ENCODE peak calls at places on chromosome 18, in six cellular contexts. F, O, H, V, W and R are unnamed samples.

GRCh38 chr18:58208207-58208944 is 164.3 kb downstream of the NEDD4L start:
- DNase-seq in F (no peak), O (no peak), H (no peak), V (no peak), W (no peak), R (no peak)

GRCh38 chr18:34956663-34957062 is 84.5 kb upstream of the MAPRE2 start:
- DNase-seq in F (no peak), O (no peak), H (no peak), V (no peak), W (no peak), R (no peak)

GRCh38 chr18:52427521-52428175 is 87.7 kb downstream of the DCC start:
- DNase-seq in F (no peak), O (no peak), H (no peak), V (no peak), W (no peak), R (no peak)

GRCh38 chr18:60082282-60082681 is 182.5 kb downstream of the PMAIP1 start:
- DNase-seq in F (no peak), O (no peak), H (no peak), V (no peak), W (no peak), R (no peak)

GRCh38 chr18:58310517-58310916 is 266.5 kb downstream of the NEDD4L start:
- DNase-seq in F (no peak), O (no peak), H (no peak), V (no peak), W (no peak), R (peak; percentile 47)

GRCh38 chr18:3983351-3983969 is 471.6 kb downstream of the DLGAP1 start:
- DNase-seq in F (no peak), O (peak; percentile 13), H (no peak), V (no peak), W (no peak), R (no peak)

GRCh38 chr18:45910405-45911023 is 56.6 kb downstream of the EPG5 start:
- DNase-seq in F (peak; percentile 44), O (peak; percentile 55), H (peak; percentile 36), V (peak; percentile 65), W (peak; percentile 2), R (peak; percentile 40)

GRCh38 chr18:3305354-3305762 is 43.4 kb downstream of the MYL12B start:
- DNase-seq in F (no peak), O (peak; percentile 60), H (no peak), V (no peak), W (no peak), R (no peak)

GRCh38 chr18:55549474-55550104 is 38.4 kb downstream of the TCF4 start:
- DNase-seq in F (no peak), O (peak; percentile 80), H (no peak), V (no peak), W (no peak), R (no peak)

GRCh38 chr18:34913837-34914755 is 127.1 kb upstream of the MAPRE2 start:
- DNase-seq in F (peak; percentile 97), O (no peak), H (no peak), V (no peak), W (no peak), R (no peak)

GRCh38 chr18:6405237-6406074 is 9.3 kb downstream of the L3MBTL4 start:
- DNase-seq in F (peak; percentile 75), O (no peak), H (no peak), V (no peak), W (no peak), R (no peak)

GRCh38 chr18:9108911-9109310 is 6.4 kb downstream of the NDUFV2 start:
- DNase-seq in F (no peak), O (no peak), H (no peak), V (no peak), W (no peak), R (no peak)

GRCh38 chr18:70373062-70373519 is 84.2 kb downstream of the SOCS6 start:
- DNase-seq in F (peak; percentile 72), O (no peak), H (peak; percentile 97), V (no peak), W (no peak), R (no peak)

GRCh38 chr18:7584646-7585271 is 17.6 kb downstream of the PTPRM start:
- DNase-seq in F (no peak), O (no peak), H (no peak), V (no peak), W (no peak), R (no peak)

GRCh38 chr18:54052732-54053131 is 171.7 kb downstream of the MBD2 start:
- DNase-seq in F (no peak), O (no peak), H (no peak), V (no peak), W (no peak), R (no peak)

GRCh38 chr18:67281746-67282145 is 234.8 kb downstream of the DSEL start:
- DNase-seq in F (no peak), O (no peak), H (no peak), V (no peak), W (no peak), R (no peak)

GRCh38 chr18:55024568-55024967 is 65.3 kb upstream of the CCDC68 start:
- DNase-seq in F (no peak), O (no peak), H (no peak), V (no peak), W (no peak), R (no peak)

GRCh38 chr18:51029378-51029693 is 677 bp upstream of the SMAD4 start:
- DNase-seq in F (no peak), O (no peak), H (no peak), V (no peak), W (no peak), R (no peak)

DNA sequence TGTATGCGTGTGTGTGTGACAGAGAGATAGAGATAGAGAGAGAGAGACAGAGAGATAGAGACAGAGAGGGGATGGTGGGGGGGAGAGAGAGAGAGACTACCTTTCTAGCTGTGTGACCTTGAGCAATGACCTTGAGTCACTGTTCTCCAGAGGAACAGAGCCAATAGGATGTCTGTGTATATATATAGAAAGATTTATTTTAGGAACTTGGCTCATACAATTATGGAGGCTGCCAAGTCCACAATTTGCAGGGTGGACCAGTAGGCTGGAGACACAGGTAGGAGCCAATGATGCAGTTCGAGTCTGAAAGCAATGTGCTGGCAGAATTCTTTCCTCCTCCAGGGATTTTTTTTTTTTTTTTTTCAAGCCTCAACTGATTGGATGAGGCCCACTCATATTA is 96.6 kb upstream of the LINC00305 start:
- DNase-seq in F (no peak), O (no peak), H (no peak), V (no peak), W (no peak), R (no peak)
- TF ChIP-seq JUND in F (no peak), O (no peak), H (no peak), V (no peak), W (no peak), R (no peak)

GRCh38 chr18:75839041-75839440 is 411.5 kb upstream of the SMIM21 start:
- DNase-seq in F (no peak), O (no peak), H (no peak), V (no peak), W (no peak), R (no peak)

GRCh38 chr18:75840131-75840530 is 412.6 kb upstream of the SMIM21 start:
- DNase-seq in F (no peak), O (no peak), H (no peak), V (no peak), W (no peak), R (no peak)

GRCh38 chr18:75831960-75832359 is 404.5 kb upstream of the SMIM21 start:
- DNase-seq in F (peak; percentile 22), O (no peak), H (no peak), V (no peak), W (no peak), R (no peak)

GRCh38 chr18:75837316-75837715 is 409.8 kb upstream of the SMIM21 start:
- DNase-seq in F (no peak), O (no peak), H (no peak), V (no peak), W (no peak), R (no peak)

DNA sequence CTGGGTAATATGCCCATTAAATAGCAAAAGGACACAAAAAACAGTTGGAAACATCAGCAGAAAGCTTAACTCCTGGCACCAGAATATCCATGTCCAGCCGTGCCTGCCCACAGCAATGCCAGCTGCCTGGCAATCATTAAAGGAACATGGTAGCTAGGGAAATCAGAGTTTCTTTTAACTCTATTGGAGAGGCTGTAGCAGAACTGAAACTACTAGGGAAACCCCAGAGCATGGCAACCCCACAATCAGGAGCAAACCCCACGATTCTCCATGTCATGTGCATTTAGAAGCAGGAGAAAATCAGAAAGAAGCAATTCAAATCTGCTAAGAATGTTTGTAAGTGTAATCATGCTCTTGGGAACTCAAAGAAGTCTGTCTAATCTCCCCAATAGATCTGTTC is 409.0 kb upstream of the SMIM21 start:
- DNase-seq in F (no peak), O (no peak), H (no peak), V (no peak), W (no peak), R (no peak)
- TF ChIP-seq JUND in F (no peak), O (no peak), H (no peak), V (no peak), W (no peak), R (no peak)

GRCh38 chr18:48031011-48031480 is 100.6 kb upstream of the SMAD2 start:
- DNase-seq in F (peak; percentile 48), O (peak; percentile 44), H (peak; percentile 51), V (peak; percentile 84), W (no peak), R (peak; percentile 56)

GRCh38 chr18:48033770-48034650 is 103.6 kb upstream of the SMAD2 start:
- DNase-seq in F (no peak), O (no peak), H (no peak), V (no peak), W (no peak), R (no peak)

GRCh38 chr18:48032876-48033769 is 102.7 kb upstream of the SMAD2 start:
- DNase-seq in F (no peak), O (no peak), H (no peak), V (no peak), W (no peak), R (no peak)

GRCh38 chr18:48029296-48029986 is 99.0 kb upstream of the SMAD2 start:
- DNase-seq in F (no peak), O (no peak), H (no peak), V (no peak), W (no peak), R (no peak)

GRCh38 chr18:48031641-48032040 is 101.2 kb upstream of the SMAD2 start:
- DNase-seq in F (no peak), O (no peak), H (no peak), V (no peak), W (no peak), R (no peak)
- TF ChIP-seq JUND in F (no peak), O (no peak), H (no peak), V (no peak), W (no peak), R (no peak)

GRCh38 chr18:79847606-79848293 is 50.0 kb downstream of the KCNG2 start:
- DNase-seq in F (no peak), O (no peak), H (no peak), V (peak; percentile 36), W (no peak), R (no peak)
- TF ChIP-seq JUND in F (no peak), O (no peak), H (no peak), V (no peak), W (no peak), R (no peak)

DNA sequence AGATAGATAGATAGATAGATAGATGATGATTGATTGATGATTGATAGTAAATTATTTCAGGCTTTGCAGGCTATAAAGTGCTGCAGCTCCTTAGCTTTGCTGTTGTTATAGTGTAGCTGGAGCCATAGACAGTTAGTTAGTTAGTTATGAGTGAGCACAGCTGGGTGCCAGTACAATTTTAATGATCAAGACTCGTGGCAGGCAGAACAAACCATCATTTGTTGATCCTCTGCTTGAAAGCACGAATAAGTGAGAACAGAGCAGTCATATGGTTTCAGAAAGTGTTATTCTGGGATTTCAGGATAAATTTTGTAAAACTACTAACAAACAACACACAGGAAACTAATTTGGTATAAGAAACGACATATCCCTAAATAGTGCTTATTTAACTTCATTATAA is 53.9 kb downstream of the THOC1 start:
- DNase-seq in F (no peak), O (no peak), H (no peak), V (no peak), W (no peak), R (no peak)
- TF ChIP-seq JUND in F (no peak), O (no peak), H (no peak), V (no peak), W (no peak), R (no peak)